ENCODE peak calls at places on chromosomes 4 and X, in eight cellular contexts. B is T-helper 9 cell; Z is H54; G is mucosa of gallbladder; P is activated T-helper 1 cell treated with anti-CD3 and anti-CD28 coated beads, Interleukin-2, amount 50 U/mL, for 16 hours; D is activated CD4-positive, alpha-beta T cell treated with anti-CD3 and anti-CD28 coated beads for 48 hours; I is ureter; S is GM23248. L is an unnamed sample.

GRCh38 chr4:82753725-82754410 is 44.7 kb downstream of the SCD5 start:
- DNase-seq in B (no peak), Z (no peak), G (no peak), P (no peak), D (no peak), I (no peak), S (peak; percentile 60), L (no peak)

GRCh38 chrX:134733595-134733994 is 75.3 kb upstream of the PLAC1 start:
- DNase-seq in B (no peak), Z (no peak), G (no peak), P (no peak), D (no peak), I (no peak), S (no peak), L (no peak)

GRCh38 chr4:37793562-37793961 is 32.9 kb upstream of the PGM2 start:
- DNase-seq in B (no peak), Z (no peak), G (no peak), P (no peak), D (no peak), I (no peak), S (peak; percentile 51), L (no peak)

GRCh38 chr4:16457944-16458343 is 231.7 kb upstream of the TAPT1 start:
- DNase-seq in B (no peak), Z (no peak), G (no peak), P (no peak), D (no peak), I (no peak), S (peak; percentile 54), L (no peak)

GRCh38 chr4:74374561-74375327 is 9.8 kb downstream of the EREG start:
- DNase-seq in B (no peak), Z (peak; percentile 29), G (no peak), P (no peak), D (peak; percentile 56), I (peak; percentile 53), S (peak; percentile 98), L (peak; percentile 62)

GRCh38 chr4:73998040-73999011 is at the start of gene CXCL5:
- DNase-seq in B (no peak), Z (no peak), G (peak; percentile 22), P (no peak), D (no peak), I (no peak), S (peak; percentile 63), L (no peak)

GRCh38 chrX:44843318-44843702 is 511 bp upstream of the DUSP21 start:
- DNase-seq in B (no peak), Z (no peak), G (no peak), P (no peak), D (no peak), I (no peak), S (peak; percentile 5), L (no peak)

GRCh38 chrX:31287861-31288260 is 216.0 kb upstream of the FTHL17 start:
- DNase-seq in B (no peak), Z (no peak), G (no peak), P (no peak), D (no peak), I (no peak), S (no peak), L (no peak)

GRCh38 chrX:2638279-2638678 is 52.8 kb upstream of the CD99 start:
- DNase-seq in B (no peak), Z (no peak), G (no peak), P (no peak), D (no peak), I (no peak), S (no peak), L (no peak)

GRCh38 chr4:3724319-3725231 is 41.6 kb upstream of the ADRA2C start:
- DNase-seq in B (no peak), Z (no peak), G (no peak), P (no peak), D (no peak), I (no peak), S (peak; percentile 27), L (no peak)

GRCh38 chr4:173125216-173125812 is 43.3 kb upstream of the GALNT7 start:
- DNase-seq in B (no peak), Z (no peak), G (no peak), P (no peak), D (no peak), I (no peak), S (no peak), L (no peak)

GRCh38 chr4:159966741-159967140 is 863.9 kb downstream of the RAPGEF2 start:
- DNase-seq in B (no peak), Z (no peak), G (no peak), P (no peak), D (no peak), I (no peak), S (no peak), L (no peak)

GRCh38 chr4:54440394-54441223 is 211.5 kb downstream of the PDGFRA start:
- DNase-seq in B (no peak), Z (no peak), G (no peak), P (no peak), D (peak; percentile 3), I (no peak), S (peak; percentile 68), L (no peak)